ENCODE peak calls at places on chromosomes 12 and 14, in four cellular contexts. M is K562, I is A549, W is IMR-90. S is an unnamed sample.
A peak's percentile ranks its signal among the peaks of the same experiment; 100 is the strongest.

GRCh38 chr12:27143676-27144075 is 61.3 kb upstream of the C12orf71 start:
- DNase-seq in M (no peak), I (no peak), W (no peak), S (no peak)

GRCh38 chr14:75440733-75441474 is 13.1 kb downstream of the JDP2 start:
- DNase-seq in M (no peak), I (no peak), W (peak; percentile 94), S (no peak)

GRCh38 chr14:64061706-64062105 is 208.9 kb downstream of the SYNE2 start:
- DNase-seq in M (no peak), I (no peak), W (no peak), S (no peak)

GRCh38 chr12:124241776-124242528 is 52.9 kb upstream of the RFLNA start:
- DNase-seq in M (no peak), I (no peak), W (no peak), S (no peak)

GRCh38 chr14:72894623-72895378 is 900 bp upstream of the DPF3 start:
- DNase-seq in M (peak; percentile 30), I (no peak), W (no peak), S (no peak)

GRCh38 chr12:51390457-51391046 is 654 bp downstream of the GALNT6 start:
- DNase-seq in M (no peak), I (no peak), W (no peak), S (no peak)

GRCh38 chr14:56686416-56686815 is 106.8 kb downstream of the TMEM260 start:
- DNase-seq in M (no peak), I (no peak), W (no peak), S (peak; percentile 6)

GRCh38 chr12:92226036-92226661 is 80.5 kb upstream of the BTG1 start:
- DNase-seq in M (no peak), I (no peak), W (peak; percentile 28), S (no peak)

GRCh38 chr12:94134226-94134795 is 14.1 kb upstream of the PLXNC1 start:
- DNase-seq in M (peak; percentile 56), I (peak; percentile 75), W (peak; percentile 62), S (peak; percentile 47)

GRCh38 chr12:3261782-3262359 is 184.7 kb downstream of the TSPAN9 start:
- DNase-seq in M (no peak), I (no peak), W (peak; percentile 28), S (no peak)

GRCh38 chr14:69664190-69664742 is 52.9 kb downstream of the SUSD6 start:
- DNase-seq in M (no peak), I (no peak), W (no peak), S (no peak)

GRCh38 chr12:57541717-57542116 is 5.3 kb downstream of the DCTN2 start:
- DNase-seq in M (no peak), I (no peak), W (no peak), S (no peak)

GRCh38 chr12:57545809-57546437 is 1.1 kb downstream of the DCTN2 start:
- DNase-seq in M (peak; percentile 51), I (no peak), W (peak; percentile 12), S (peak; percentile 40)

GRCh38 chr12:57540998-57541397 is 6.0 kb downstream of the DCTN2 start:
- DNase-seq in M (no peak), I (no peak), W (no peak), S (no peak)

GRCh38 chr12:57546438-57547365 is at the start of gene DCTN2:
- DNase-seq in M (peak; percentile 97), I (peak; percentile 97), W (peak; percentile 96), S (peak; percentile 94)

GRCh38 chr12:57543666-57544065 is 3.3 kb downstream of the DCTN2 start:
- DNase-seq in M (no peak), I (no peak), W (peak; percentile 18), S (no peak)
- TF ChIP-seq SMC3 in M (no peak), I (no peak), W (no peak), S (no peak)

GRCh38 chr12:49511410-49511809 is 27.4 kb upstream of the KCNH3 start:
- DNase-seq in M (no peak), I (no peak), W (no peak), S (peak; percentile 66)

GRCh38 chr12:49519574-49519936 is 19.3 kb upstream of the KCNH3 start:
- DNase-seq in M (no peak), I (no peak), W (no peak), S (no peak)

GRCh38 chr12:49512541-49512940 is 26.3 kb upstream of the KCNH3 start:
- DNase-seq in M (no peak), I (no peak), W (no peak), S (no peak)

GRCh38 chr12:49518914-49519573 is 19.8 kb upstream of the KCNH3 start:
- DNase-seq in M (no peak), I (no peak), W (peak; percentile 62), S (no peak)

GRCh38 chr12:49515266-49515665 is 23.6 kb upstream of the KCNH3 start:
- DNase-seq in M (no peak), I (peak; percentile 64), W (peak; percentile 90), S (no peak)
- TF ChIP-seq SMC3 in M (no peak), I (no peak), W (no peak), S (no peak)

DNA sequence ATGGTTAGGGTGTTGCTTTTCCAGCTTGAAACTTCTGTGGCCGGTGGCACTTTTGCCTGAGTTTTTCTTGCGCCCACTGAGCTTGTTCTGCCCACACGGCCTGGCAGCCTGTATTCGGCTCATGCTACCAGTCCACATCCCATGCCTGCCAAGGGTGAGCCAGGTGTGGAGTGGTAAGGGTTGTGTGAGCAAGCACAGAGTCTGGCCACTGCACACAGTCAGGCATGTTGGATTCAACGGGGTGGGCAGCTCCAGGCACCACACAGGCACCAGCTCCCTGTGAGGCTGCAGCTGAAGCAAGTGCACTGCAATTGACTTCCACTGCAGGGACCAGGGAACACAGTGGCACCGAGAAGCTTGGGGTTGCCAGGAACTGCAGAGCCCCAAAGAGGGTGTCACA is 18.8 kb upstream of the NTS start:
- DNase-seq in M (no peak), I (no peak), W (no peak), S (no peak)
- TF ChIP-seq SMC3 in M (no peak), I (no peak), W (no peak), S (no peak)

GRCh38 chr14:47674148-47674545 is 1.3 kb downstream of the MDGA2 start:
- DNase-seq in M (no peak), I (no peak), W (no peak), S (no peak)

GRCh38 chr14:47675239-47675488 is 241 bp downstream of the MDGA2 start:
- DNase-seq in M (no peak), I (no peak), W (no peak), S (no peak)

GRCh38 chr14:47674546-47675238 is 713 bp downstream of the MDGA2 start:
- DNase-seq in M (no peak), I (no peak), W (no peak), S (no peak)

GRCh38 chr14:47676301-47676617 is 854 bp upstream of the MDGA2 start:
- DNase-seq in M (no peak), I (no peak), W (no peak), S (no peak)

GRCh38 chr14:47675489-47676300 is at the start of gene MDGA2:
- DNase-seq in M (no peak), I (peak; percentile 27), W (no peak), S (no peak)
- TF ChIP-seq SMC3 in M (no peak), I (no peak), W (no peak), S (no peak)

GRCh38 chr14:87940894-87941293 is 52.1 kb downstream of the GALC start:
- DNase-seq in M (no peak), I (no peak), W (no peak), S (no peak)

GRCh38 chr14:87935081-87935828 is 57.7 kb downstream of the GALC start:
- DNase-seq in M (no peak), I (no peak), W (no peak), S (no peak)

GRCh38 chr14:87944987-87945604 is 47.9 kb downstream of the GALC start:
- DNase-seq in M (peak; percentile 12), I (peak; percentile 62), W (peak; percentile 68), S (peak; percentile 29)

GRCh38 chr14:87935895-87936294 is 57.1 kb downstream of the GALC start:
- DNase-seq in M (no peak), I (no peak), W (no peak), S (no peak)

DNA sequence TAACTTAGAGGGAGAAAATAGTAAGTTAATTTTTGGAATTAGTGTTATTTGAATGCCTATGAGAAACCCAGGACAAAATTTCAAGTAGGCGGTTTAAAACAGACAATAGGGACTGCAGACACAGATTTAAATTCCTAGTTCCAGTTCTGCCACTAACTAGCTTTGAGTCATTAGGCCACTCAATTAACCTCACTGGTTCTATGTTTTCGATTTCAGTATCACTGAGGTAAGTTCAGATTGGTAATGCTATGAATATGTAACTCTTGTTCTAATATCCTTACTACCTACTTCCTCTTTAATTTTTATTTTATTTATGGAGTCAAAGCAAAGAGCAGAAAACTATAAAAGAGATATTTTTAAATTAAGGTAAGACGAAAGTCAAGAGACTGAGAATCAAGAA is 52.6 kb downstream of the GALC start:
- DNase-seq in M (no peak), I (no peak), W (no peak), S (no peak)
- TF ChIP-seq SMC3 in M (no peak), I (no peak), W (no peak), S (no peak)

DNA sequence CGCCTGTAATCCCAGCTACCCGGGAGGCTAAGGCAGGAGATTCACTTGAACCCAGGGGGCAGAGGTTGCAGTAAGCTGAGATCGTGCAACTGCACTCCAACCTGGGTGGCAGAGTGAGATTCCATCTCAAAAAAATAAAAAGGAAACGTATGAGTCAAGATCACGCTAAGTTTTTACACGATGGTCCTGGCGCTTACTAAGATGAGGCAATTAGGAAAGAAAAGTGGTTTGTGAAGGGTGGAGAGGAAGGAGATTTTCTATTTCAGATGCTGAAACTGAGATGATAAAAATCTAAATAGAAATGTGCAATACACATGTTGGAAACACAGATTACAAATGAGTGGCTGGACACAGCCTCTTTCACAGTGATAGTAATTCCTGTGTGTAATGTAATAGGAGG is 63.2 kb downstream of the KDM5A start:
- DNase-seq in M (no peak), I (no peak), W (no peak), S (no peak)
- TF ChIP-seq SMC3 in M (no peak), I (no peak), W (no peak), S (no peak)